ENCODE peak calls at places on chromosomes 4 and X, in eight cellular contexts. One of them, this sample, is unnamed.

GRCh38 chr4:42865572-42866189 is 26.8 kb upstream of the GRXCR1 start:
- DNase-seq in astrocyte of the spinal cord: peak; percentile 48
- DNase-seq in activated CD4-positive, alpha-beta T cell treated with anti-CD3 and anti-CD28 coated beads, Interleukin-2, amount 50 U/mL, for 24 hours: no peak
- DNase-seq in naive thymus-derived CD8-positive, alpha-beta T cell: no peak
- DNase-seq in fibroblast of lung: peak; percentile 24
- DNase-seq in tibial artery: no peak
- DNase-seq in Calu3: peak; percentile 44
- DNase-seq in fibroblast of pulmonary artery: peak; percentile 67
- DNase-seq in this sample: peak; percentile 32

GRCh38 chrX:29890646-29891200 is 324.6 kb upstream of the MAGEB2 start:
- DNase-seq in Calu3: no peak
- DNase-seq in tibial artery: no peak
- DNase-seq in activated CD4-positive, alpha-beta T cell treated with anti-CD3 and anti-CD28 coated beads, Interleukin-2, amount 50 U/mL, for 24 hours: no peak
- DNase-seq in fibroblast of pulmonary artery: no peak
- DNase-seq in astrocyte of the spinal cord: peak; percentile 2
- DNase-seq in naive thymus-derived CD8-positive, alpha-beta T cell: no peak
- DNase-seq in fibroblast of lung: peak; percentile 40
- DNase-seq in this sample: no peak

GRCh38 chr4:101651778-101652177 is 138.8 kb upstream of the BANK1 start:
- DNase-seq in astrocyte of the spinal cord: no peak
- DNase-seq in tibial artery: no peak
- DNase-seq in activated CD4-positive, alpha-beta T cell treated with anti-CD3 and anti-CD28 coated beads, Interleukin-2, amount 50 U/mL, for 24 hours: no peak
- DNase-seq in naive thymus-derived CD8-positive, alpha-beta T cell: no peak
- DNase-seq in fibroblast of lung: peak; percentile 29
- DNase-seq in Calu3: no peak
- DNase-seq in fibroblast of pulmonary artery: no peak
- DNase-seq in this sample: no peak

GRCh38 chrX:108323751-108324150 is 114.5 kb downstream of the COL4A6 start:
- DNase-seq in astrocyte of the spinal cord: no peak
- DNase-seq in fibroblast of pulmonary artery: no peak
- DNase-seq in naive thymus-derived CD8-positive, alpha-beta T cell: no peak
- DNase-seq in tibial artery: no peak
- DNase-seq in Calu3: no peak
- DNase-seq in fibroblast of lung: no peak
- DNase-seq in activated CD4-positive, alpha-beta T cell treated with anti-CD3 and anti-CD28 coated beads, Interleukin-2, amount 50 U/mL, for 24 hours: no peak
- DNase-seq in this sample: no peak

GRCh38 chr4:62709618-62710252 is 1509.6 kb downstream of the ADGRL3 start:
- DNase-seq in naive thymus-derived CD8-positive, alpha-beta T cell: no peak
- DNase-seq in fibroblast of lung: peak; percentile 6
- DNase-seq in Calu3: peak; percentile 0
- DNase-seq in fibroblast of pulmonary artery: peak; percentile 52
- DNase-seq in activated CD4-positive, alpha-beta T cell treated with anti-CD3 and anti-CD28 coated beads, Interleukin-2, amount 50 U/mL, for 24 hours: no peak
- DNase-seq in astrocyte of the spinal cord: peak; percentile 43
- DNase-seq in tibial artery: no peak
- DNase-seq in this sample: peak; percentile 30

GRCh38 chr4:148415500-148415899 is 26.7 kb downstream of the NR3C2 start:
- DNase-seq in naive thymus-derived CD8-positive, alpha-beta T cell: no peak
- DNase-seq in fibroblast of lung: peak; percentile 4
- DNase-seq in astrocyte of the spinal cord: peak; percentile 13
- DNase-seq in tibial artery: no peak
- DNase-seq in Calu3: no peak
- DNase-seq in fibroblast of pulmonary artery: peak; percentile 13
- DNase-seq in activated CD4-positive, alpha-beta T cell treated with anti-CD3 and anti-CD28 coated beads, Interleukin-2, amount 50 U/mL, for 24 hours: no peak
- DNase-seq in this sample: no peak

GRCh38 chrX:108419401-108419800 is 18.8 kb downstream of the COL4A6 start:
- DNase-seq in fibroblast of pulmonary artery: no peak
- DNase-seq in activated CD4-positive, alpha-beta T cell treated with anti-CD3 and anti-CD28 coated beads, Interleukin-2, amount 50 U/mL, for 24 hours: no peak
- DNase-seq in fibroblast of lung: no peak
- DNase-seq in Calu3: no peak
- DNase-seq in astrocyte of the spinal cord: no peak
- DNase-seq in tibial artery: no peak
- DNase-seq in naive thymus-derived CD8-positive, alpha-beta T cell: no peak
- DNase-seq in this sample: no peak

GRCh38 chrX:131792356-131792749 is 230.7 kb upstream of the STK26 start:
- DNase-seq in naive thymus-derived CD8-positive, alpha-beta T cell: no peak
- DNase-seq in fibroblast of lung: peak; percentile 83
- DNase-seq in tibial artery: no peak
- DNase-seq in fibroblast of pulmonary artery: no peak
- DNase-seq in Calu3: no peak
- DNase-seq in activated CD4-positive, alpha-beta T cell treated with anti-CD3 and anti-CD28 coated beads, Interleukin-2, amount 50 U/mL, for 24 hours: no peak
- DNase-seq in astrocyte of the spinal cord: peak; percentile 92
- DNase-seq in this sample: peak; percentile 84

GRCh38 chr4:3418029-3418762 is 23.6 kb upstream of the HGFAC start:
- DNase-seq in activated CD4-positive, alpha-beta T cell treated with anti-CD3 and anti-CD28 coated beads, Interleukin-2, amount 50 U/mL, for 24 hours: no peak
- DNase-seq in tibial artery: peak; percentile 50
- DNase-seq in fibroblast of pulmonary artery: no peak
- DNase-seq in astrocyte of the spinal cord: no peak
- DNase-seq in fibroblast of lung: no peak
- DNase-seq in naive thymus-derived CD8-positive, alpha-beta T cell: no peak
- DNase-seq in Calu3: no peak
- DNase-seq in this sample: no peak

GRCh38 chr4:77465271-77465670 is 140.3 kb upstream of the CXCL13 start:
- DNase-seq in Calu3: peak; percentile 38
- DNase-seq in fibroblast of pulmonary artery: peak; percentile 35
- DNase-seq in activated CD4-positive, alpha-beta T cell treated with anti-CD3 and anti-CD28 coated beads, Interleukin-2, amount 50 U/mL, for 24 hours: no peak
- DNase-seq in tibial artery: no peak
- DNase-seq in naive thymus-derived CD8-positive, alpha-beta T cell: no peak
- DNase-seq in astrocyte of the spinal cord: peak; percentile 8
- DNase-seq in fibroblast of lung: peak; percentile 7
- DNase-seq in this sample: no peak

GRCh38 chrX:50211510-50211909 is 6.9 kb downstream of the CCNB3 start:
- DNase-seq in astrocyte of the spinal cord: no peak
- DNase-seq in tibial artery: no peak
- DNase-seq in activated CD4-positive, alpha-beta T cell treated with anti-CD3 and anti-CD28 coated beads, Interleukin-2, amount 50 U/mL, for 24 hours: no peak
- DNase-seq in naive thymus-derived CD8-positive, alpha-beta T cell: no peak
- DNase-seq in fibroblast of lung: no peak
- DNase-seq in Calu3: no peak
- DNase-seq in fibroblast of pulmonary artery: peak; percentile 31
- DNase-seq in this sample: peak; percentile 4

GRCh38 chrX:152926279-152926678 is 28.4 kb downstream of the ZNF185 start:
- DNase-seq in fibroblast of pulmonary artery: peak; percentile 62
- DNase-seq in Calu3: peak; percentile 79
- DNase-seq in activated CD4-positive, alpha-beta T cell treated with anti-CD3 and anti-CD28 coated beads, Interleukin-2, amount 50 U/mL, for 24 hours: peak; percentile 8
- DNase-seq in naive thymus-derived CD8-positive, alpha-beta T cell: no peak
- DNase-seq in tibial artery: no peak
- DNase-seq in fibroblast of lung: peak; percentile 67
- DNase-seq in astrocyte of the spinal cord: peak; percentile 69
- DNase-seq in this sample: peak; percentile 18

GRCh38 chr4:72397314-72397713 is 171.7 kb downstream of the ADAMTS3 start:
- DNase-seq in activated CD4-positive, alpha-beta T cell treated with anti-CD3 and anti-CD28 coated beads, Interleukin-2, amount 50 U/mL, for 24 hours: no peak
- DNase-seq in naive thymus-derived CD8-positive, alpha-beta T cell: no peak
- DNase-seq in tibial artery: no peak
- DNase-seq in fibroblast of lung: peak; percentile 11
- DNase-seq in fibroblast of pulmonary artery: peak; percentile 56
- DNase-seq in Calu3: no peak
- DNase-seq in astrocyte of the spinal cord: no peak
- DNase-seq in this sample: no peak

GRCh38 chrX:115940888-115941332 is 229.6 kb upstream of the AGTR2 start:
- DNase-seq in fibroblast of lung: peak; percentile 15
- DNase-seq in tibial artery: peak; percentile 77
- DNase-seq in activated CD4-positive, alpha-beta T cell treated with anti-CD3 and anti-CD28 coated beads, Interleukin-2, amount 50 U/mL, for 24 hours: no peak
- DNase-seq in fibroblast of pulmonary artery: peak; percentile 6
- DNase-seq in naive thymus-derived CD8-positive, alpha-beta T cell: no peak
- DNase-seq in astrocyte of the spinal cord: peak; percentile 45
- DNase-seq in Calu3: no peak
- DNase-seq in this sample: no peak

GRCh38 chr4:94479358-94480141 is 27.8 kb downstream of the PDLIM5 start:
- DNase-seq in fibroblast of pulmonary artery: no peak
- DNase-seq in astrocyte of the spinal cord: no peak
- DNase-seq in Calu3: no peak
- DNase-seq in tibial artery: no peak
- DNase-seq in naive thymus-derived CD8-positive, alpha-beta T cell: no peak
- DNase-seq in activated CD4-positive, alpha-beta T cell treated with anti-CD3 and anti-CD28 coated beads, Interleukin-2, amount 50 U/mL, for 24 hours: no peak
- DNase-seq in fibroblast of lung: no peak
- DNase-seq in this sample: no peak